ENCODE peak calls at places on chromosomes 2 and 18, in seven cellular contexts. One of them, this sample, is unnamed.

GRCh38 chr2:56267412-56267788 is 83.6 kb downstream of the CCDC85A start:
- DNase-seq in left lung: no peak
- DNase-seq in adrenal gland: no peak
- DNase-seq in WTC11: no peak
- DNase-seq in cardiac fibroblast: no peak
- DNase-seq in epithelial cell of esophagus: no peak
- DNase-seq in NB4: no peak
- DNase-seq in this sample: no peak

GRCh38 chr2:156321243-156321904 is 11.1 kb downstream of the NR4A2 start:
- DNase-seq in epithelial cell of esophagus: peak; percentile 20
- DNase-seq in cardiac fibroblast: no peak
- DNase-seq in left lung: peak; percentile 77
- DNase-seq in NB4: no peak
- DNase-seq in WTC11: peak; percentile 41
- DNase-seq in adrenal gland: no peak
- DNase-seq in this sample: no peak

GRCh38 chr2:224143521-224143920 is 104.4 kb upstream of the SERPINE2 start:
- DNase-seq in epithelial cell of esophagus: no peak
- DNase-seq in left lung: no peak
- DNase-seq in cardiac fibroblast: no peak
- DNase-seq in NB4: no peak
- DNase-seq in adrenal gland: no peak
- DNase-seq in WTC11: no peak
- DNase-seq in this sample: no peak

GRCh38 chr18:57942493-57942892 is 101.5 kb upstream of the NEDD4L start:
- DNase-seq in cardiac fibroblast: no peak
- DNase-seq in NB4: peak; percentile 4
- DNase-seq in adrenal gland: no peak
- DNase-seq in WTC11: no peak
- DNase-seq in epithelial cell of esophagus: no peak
- DNase-seq in left lung: no peak
- DNase-seq in this sample: no peak

GRCh38 chr2:130381619-130382018 is 25.8 kb downstream of the PTPN18 start:
- DNase-seq in adrenal gland: no peak
- DNase-seq in cardiac fibroblast: no peak
- DNase-seq in left lung: no peak
- DNase-seq in WTC11: no peak
- DNase-seq in epithelial cell of esophagus: no peak
- DNase-seq in NB4: no peak
- DNase-seq in this sample: no peak

GRCh38 chr2:216023055-216023648 is 9.8 kb upstream of the MREG start:
- DNase-seq in cardiac fibroblast: peak; percentile 71
- DNase-seq in epithelial cell of esophagus: peak; percentile 71
- DNase-seq in adrenal gland: peak; percentile 62
- DNase-seq in left lung: no peak
- DNase-seq in NB4: peak; percentile 66
- DNase-seq in WTC11: peak; percentile 53
- DNase-seq in this sample: peak; percentile 54

GRCh38 chr2:37414470-37414949 is 70.1 kb downstream of the QPCT start:
- DNase-seq in left lung: no peak
- DNase-seq in NB4: peak; percentile 82
- DNase-seq in WTC11: no peak
- DNase-seq in epithelial cell of esophagus: peak; percentile 64
- DNase-seq in adrenal gland: no peak
- DNase-seq in cardiac fibroblast: peak; percentile 85
- DNase-seq in this sample: peak; percentile 69

GRCh38 chr2:140027320-140027719 is 1247.1 kb upstream of the NXPH2 start:
- DNase-seq in adrenal gland: no peak
- DNase-seq in epithelial cell of esophagus: no peak
- DNase-seq in WTC11: peak; percentile 17
- DNase-seq in cardiac fibroblast: no peak
- DNase-seq in left lung: no peak
- DNase-seq in NB4: peak; percentile 3
- DNase-seq in this sample: no peak

GRCh38 chr18:76750886-76751537 is 71.3 kb upstream of the ZNF236 start:
- DNase-seq in cardiac fibroblast: no peak
- DNase-seq in WTC11: no peak
- DNase-seq in NB4: no peak
- DNase-seq in left lung: no peak
- DNase-seq in epithelial cell of esophagus: no peak
- DNase-seq in adrenal gland: no peak
- DNase-seq in this sample: no peak

GRCh38 chr2:190069936-190070696 is 7.6 kb upstream of the MSTN start:
- DNase-seq in NB4: peak; percentile 66
- DNase-seq in left lung: no peak
- DNase-seq in cardiac fibroblast: peak; percentile 87
- DNase-seq in WTC11: no peak
- DNase-seq in adrenal gland: peak; percentile 51
- DNase-seq in epithelial cell of esophagus: peak; percentile 75
- DNase-seq in this sample: peak; percentile 69

GRCh38 chr2:99598435-99598834 is 108.6 kb upstream of the REV1 start:
- DNase-seq in left lung: no peak
- DNase-seq in NB4: peak; percentile 15
- DNase-seq in epithelial cell of esophagus: no peak
- DNase-seq in adrenal gland: no peak
- DNase-seq in cardiac fibroblast: no peak
- DNase-seq in WTC11: peak; percentile 43
- DNase-seq in this sample: no peak

GRCh38 chr2:28408764-28409599 is 16.3 kb downstream of the FOSL2 start:
- DNase-seq in epithelial cell of esophagus: peak; percentile 79
- DNase-seq in NB4: peak; percentile 44
- DNase-seq in WTC11: no peak
- DNase-seq in left lung: peak; percentile 88
- DNase-seq in adrenal gland: peak; percentile 80
- DNase-seq in cardiac fibroblast: peak; percentile 82
- DNase-seq in this sample: no peak

GRCh38 chr2:152558174-152559091 is 158.8 kb downstream of the PRPF40A start:
- DNase-seq in adrenal gland: no peak
- DNase-seq in left lung: no peak
- DNase-seq in WTC11: no peak
- DNase-seq in cardiac fibroblast: peak; percentile 84
- DNase-seq in NB4: no peak
- DNase-seq in epithelial cell of esophagus: peak; percentile 28
- DNase-seq in this sample: peak; percentile 97

GRCh38 chr2:191311-192190 is 72.3 kb downstream of the SH3YL1 start:
- DNase-seq in left lung: peak; percentile 72
- DNase-seq in cardiac fibroblast: no peak
- DNase-seq in adrenal gland: no peak
- DNase-seq in epithelial cell of esophagus: no peak
- DNase-seq in NB4: peak; percentile 14
- DNase-seq in WTC11: no peak
- DNase-seq in this sample: no peak

GRCh38 chr2:44247924-44248323 is 27.4 kb upstream of the SLC3A1 start:
- DNase-seq in epithelial cell of esophagus: no peak
- DNase-seq in cardiac fibroblast: no peak
- DNase-seq in left lung: no peak
- DNase-seq in NB4: peak; percentile 37
- DNase-seq in adrenal gland: no peak
- DNase-seq in WTC11: peak; percentile 23
- DNase-seq in this sample: no peak
- TF ChIP-seq CTCF in epithelial cell of esophagus: no peak
- TF ChIP-seq CTCF in cardiac fibroblast: no peak
- TF ChIP-seq CTCF in left lung: no peak
- TF ChIP-seq CTCF in NB4: peak; percentile 26
- TF ChIP-seq CTCF in adrenal gland: no peak
- TF ChIP-seq CTCF in WTC11: no peak
- TF ChIP-seq CTCF in this sample: no peak

DNA sequence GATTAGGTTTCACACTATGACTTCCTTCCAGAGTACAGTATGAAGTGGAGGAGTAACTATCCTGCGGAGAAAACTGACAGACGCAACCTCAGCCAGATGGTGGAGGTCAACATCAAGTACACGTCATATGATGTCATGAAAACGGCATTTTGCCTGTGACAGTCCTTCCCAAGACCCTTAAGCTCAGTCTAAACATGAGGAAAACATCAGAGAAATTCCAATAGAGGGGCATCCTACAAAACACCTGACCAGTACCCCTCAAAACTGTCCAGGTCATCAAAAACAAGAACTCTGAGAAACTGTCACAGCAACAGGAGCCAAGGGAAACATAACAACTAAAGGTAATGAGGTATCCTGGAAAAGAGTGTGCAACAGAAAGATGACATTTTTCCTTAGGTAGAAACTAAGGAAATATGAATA is 1.7 kb downstream of the RNU4ATAC start:
- DNase-seq in WTC11: no peak
- DNase-seq in cardiac fibroblast: peak; percentile 70
- DNase-seq in adrenal gland: no peak
- DNase-seq in NB4: peak; percentile 81
- DNase-seq in left lung: no peak
- DNase-seq in epithelial cell of esophagus: peak; percentile 21
- DNase-seq in this sample: no peak
- TF ChIP-seq CTCF in WTC11: no peak
- TF ChIP-seq CTCF in cardiac fibroblast: no peak
- TF ChIP-seq CTCF in adrenal gland: no peak
- TF ChIP-seq CTCF in NB4: no peak
- TF ChIP-seq CTCF in left lung: no peak
- TF ChIP-seq CTCF in epithelial cell of esophagus: no peak
- TF ChIP-seq CTCF in this sample: no peak

GRCh38 chr18:48962857-48963554 is 12.2 kb upstream of the SMAD7 start:
- DNase-seq in cardiac fibroblast: no peak
- DNase-seq in adrenal gland: no peak
- DNase-seq in WTC11: no peak
- DNase-seq in epithelial cell of esophagus: no peak
- DNase-seq in left lung: no peak
- DNase-seq in NB4: no peak
- DNase-seq in this sample: no peak
- TF ChIP-seq CTCF in cardiac fibroblast: no peak
- TF ChIP-seq CTCF in adrenal gland: no peak
- TF ChIP-seq CTCF in WTC11: no peak
- TF ChIP-seq CTCF in epithelial cell of esophagus: no peak
- TF ChIP-seq CTCF in left lung: no peak
- TF ChIP-seq CTCF in NB4: no peak
- TF ChIP-seq CTCF in this sample: no peak

DNA sequence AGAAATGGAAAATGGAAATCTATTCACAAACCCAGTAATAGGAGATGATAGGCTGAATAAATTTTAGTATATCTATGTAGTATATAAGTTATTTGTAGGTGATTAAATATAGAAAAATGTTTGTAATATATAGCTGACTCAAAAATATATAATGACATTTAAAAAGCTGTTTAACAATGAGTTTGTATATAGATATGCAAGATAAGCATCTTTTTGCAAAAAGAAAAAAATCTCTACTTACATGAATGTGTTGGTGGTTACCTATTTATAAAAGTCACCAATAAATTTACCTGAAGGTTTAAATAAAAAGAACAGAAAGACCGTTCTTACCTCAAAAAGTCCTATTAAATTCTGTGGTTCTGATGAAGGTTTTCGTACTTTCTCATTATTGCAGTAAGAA is 71.3 kb downstream of the LRPPRC start:
- DNase-seq in adrenal gland: no peak
- DNase-seq in cardiac fibroblast: no peak
- DNase-seq in WTC11: no peak
- DNase-seq in epithelial cell of esophagus: no peak
- DNase-seq in left lung: no peak
- DNase-seq in NB4: no peak
- DNase-seq in this sample: no peak
- TF ChIP-seq CTCF in adrenal gland: no peak
- TF ChIP-seq CTCF in cardiac fibroblast: no peak
- TF ChIP-seq CTCF in WTC11: no peak
- TF ChIP-seq CTCF in epithelial cell of esophagus: no peak
- TF ChIP-seq CTCF in left lung: no peak
- TF ChIP-seq CTCF in NB4: no peak
- TF ChIP-seq CTCF in this sample: no peak

GRCh38 chr2:186460465-186460864 is 25.6 kb upstream of the ZC3H15 start:
- DNase-seq in adrenal gland: no peak
- DNase-seq in epithelial cell of esophagus: peak; percentile 41
- DNase-seq in NB4: peak; percentile 42
- DNase-seq in left lung: no peak
- DNase-seq in WTC11: no peak
- DNase-seq in cardiac fibroblast: peak; percentile 46
- DNase-seq in this sample: no peak
- TF ChIP-seq CTCF in adrenal gland: no peak
- TF ChIP-seq CTCF in epithelial cell of esophagus: peak; percentile 57
- TF ChIP-seq CTCF in NB4: peak; percentile 29
- TF ChIP-seq CTCF in left lung: peak; percentile 22
- TF ChIP-seq CTCF in WTC11: peak; percentile 12
- TF ChIP-seq CTCF in cardiac fibroblast: peak; percentile 34
- TF ChIP-seq CTCF in this sample: peak; percentile 40

GRCh38 chr18:79517322-79517721 is 121.6 kb downstream of the NFATC1 start:
- DNase-seq in WTC11: no peak
- DNase-seq in left lung: no peak
- DNase-seq in cardiac fibroblast: no peak
- DNase-seq in NB4: no peak
- DNase-seq in epithelial cell of esophagus: no peak
- DNase-seq in adrenal gland: peak; percentile 13
- DNase-seq in this sample: no peak
- TF ChIP-seq CTCF in WTC11: no peak
- TF ChIP-seq CTCF in left lung: no peak
- TF ChIP-seq CTCF in cardiac fibroblast: no peak
- TF ChIP-seq CTCF in NB4: no peak
- TF ChIP-seq CTCF in epithelial cell of esophagus: no peak
- TF ChIP-seq CTCF in adrenal gland: no peak
- TF ChIP-seq CTCF in this sample: no peak

DNA sequence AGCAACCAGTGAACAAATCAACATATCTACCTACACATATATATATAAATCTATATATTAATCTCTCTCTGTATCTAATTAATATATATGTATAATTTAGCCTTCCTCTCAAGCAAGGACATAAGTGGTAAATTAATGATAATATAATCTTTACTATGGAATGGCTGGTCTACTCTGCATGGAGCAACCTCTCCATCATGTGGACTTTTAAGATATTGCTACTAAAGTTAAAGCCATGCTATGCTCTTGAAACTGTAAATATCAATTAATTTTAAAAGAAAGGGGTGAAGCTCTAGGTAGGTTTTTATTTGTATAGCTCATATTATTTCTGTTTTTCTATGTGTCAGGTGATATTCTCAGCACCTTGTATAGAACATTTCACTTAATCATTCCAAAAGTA is 147.0 kb downstream of the PPP1R1C start:
- DNase-seq in adrenal gland: no peak
- DNase-seq in NB4: no peak
- DNase-seq in WTC11: no peak
- DNase-seq in left lung: no peak
- DNase-seq in epithelial cell of esophagus: no peak
- DNase-seq in cardiac fibroblast: peak; percentile 37
- DNase-seq in this sample: no peak
- TF ChIP-seq CTCF in adrenal gland: no peak
- TF ChIP-seq CTCF in NB4: no peak
- TF ChIP-seq CTCF in WTC11: no peak
- TF ChIP-seq CTCF in left lung: no peak
- TF ChIP-seq CTCF in epithelial cell of esophagus: peak; percentile 37
- TF ChIP-seq CTCF in cardiac fibroblast: peak; percentile 28
- TF ChIP-seq CTCF in this sample: peak; percentile 36